ENCODE peak calls at places on chromosomes 1 and 21, in six cellular contexts. L is stimulated activated CD4-positive, alpha-beta T cell treated with anti-CD3 and anti-CD28 coated beads, Interleukin-2, amount 100 ng/mL, for 48 hours; J is left cardiac atrium; N is dermis microvascular lymphatic vessel endothelial cell; Q is endothelial cell; B is GM12878. U is an unnamed sample.
A peak's percentile ranks its signal among the peaks of the same experiment; 100 is the strongest.

GRCh38 chr1:74571875-74572274 is 59.5 kb upstream of the LRRC53 start:
- DNase-seq in N (no peak), L (no peak), B (no peak), J (no peak), Q (no peak), U (no peak)

GRCh38 chr1:43373034-43373940 is 5.5 kb upstream of the ELOVL1 start:
- DNase-seq in N (no peak), L (no peak), J (no peak), Q (no peak), B (no peak), U (peak; percentile 47)

GRCh38 chr1:22031214-22031962 is 21.1 kb upstream of the CDC42 start:
- DNase-seq in Q (no peak), J (no peak), L (no peak), N (no peak), B (no peak), U (no peak)

GRCh38 chr1:24421502-24421901 is 5.9 kb downstream of the NIPAL3 start:
- DNase-seq in Q (no peak), B (no peak), N (no peak), J (no peak), L (no peak), U (peak; percentile 16)

GRCh38 chr1:18640228-18641004 is 9.8 kb downstream of the PAX7 start:
- DNase-seq in Q (no peak), L (no peak), B (no peak), J (no peak), N (no peak), U (no peak)

GRCh38 chr1:70143052-70143659 is 62.2 kb downstream of the LRRC40 start:
- DNase-seq in B (no peak), Q (no peak), L (no peak), J (no peak), N (no peak), U (peak; percentile 5)

GRCh38 chr21:22020221-22020620 is 1022.0 kb downstream of the NCAM2 start:
- DNase-seq in B (no peak), N (no peak), L (no peak), J (no peak), Q (no peak), U (no peak)

GRCh38 chr1:109412551-109412950 is 13.7 kb downstream of the PSMA5 start:
- DNase-seq in J (no peak), Q (no peak), N (no peak), B (no peak), L (no peak), U (no peak)

GRCh38 chr1:110602466-110602865 is 3.7 kb downstream of the KCNA2 start:
- DNase-seq in Q (no peak), N (no peak), B (no peak), J (no peak), L (no peak), U (no peak)

GRCh38 chr1:114315601-114316000 is 161.9 kb upstream of the SYT6 start:
- DNase-seq in J (no peak), L (no peak), B (no peak), N (no peak), Q (no peak), U (no peak)

GRCh38 chr1:234918216-234918841 is 210.3 kb downstream of the TOMM20 start:
- DNase-seq in B (no peak), L (no peak), Q (peak; percentile 74), N (peak; percentile 98), J (peak; percentile 61), U (no peak)

U was measured in erythroblast.